ENCODE peak calls at places on chromosomes 16 and 17, in six cellular contexts. U is neuronal stem cell; E is right atrium auricular region; X is heart left ventricle; J is thoracic aorta; Y is effector memory CD4-positive, alpha-beta T cell. V is an unnamed sample.

GRCh38 chr17:44350733-44351226 is 5.7 kb downstream of the GRN start:
- DNase-seq in U (peak), E (no peak), X (peak), J (no peak), Y (peak), V (peak)

GRCh38 chr17:42555122-42555622 is 2.4 kb downstream of the HSD17B1 start:
- DNase-seq in U (no peak), E (no peak), X (no peak), J (no peak), Y (no peak), V (no peak)

GRCh38 chr17:81553018-81553615 is 964 bp upstream of the FAAP100 start:
- DNase-seq in U (peak), E (peak), X (peak), J (peak), Y (peak), V (peak)

GRCh38 chr17:9329251-9329921 is 246.2 kb downstream of the STX8 start:
- DNase-seq in U (no peak), E (no peak), X (peak), J (no peak), Y (no peak), V (no peak)

GRCh38 chr16:84360170-84360569 is 8.2 kb upstream of the ATP2C2 start:
- DNase-seq in U (no peak), E (no peak), X (no peak), J (no peak), Y (no peak), V (no peak)

GRCh38 chr17:35213412-35213925 is 19.3 kb upstream of the SLC35G3 start:
- DNase-seq in U (no peak), E (no peak), X (no peak), J (no peak), Y (no peak), V (no peak)

GRCh38 chr17:4407216-4407615 is 26.5 kb upstream of the SPNS3 start:
- DNase-seq in U (no peak), E (no peak), X (no peak), J (no peak), Y (no peak), V (no peak)

GRCh38 chr17:63185420-63185819 is 219.4 kb downstream of the TANC2 start:
- DNase-seq in U (no peak), E (no peak), X (no peak), J (no peak), Y (no peak), V (no peak)

GRCh38 chr17:18005496-18005895 is 32.8 kb downstream of the DRC3 start:
- DNase-seq in U (no peak), E (no peak), X (no peak), J (no peak), Y (no peak), V (no peak)

GRCh38 chr17:61393550-61393903 is 6.1 kb upstream of the TBX2 start:
- DNase-seq in U (no peak), E (no peak), X (no peak), J (no peak), Y (no peak), V (no peak)

GRCh38 chr16:7330709-7331108 is 1.9 kb upstream of the RBFOX1 start:
- DNase-seq in U (no peak), E (no peak), X (peak), J (no peak), Y (no peak), V (no peak)

GRCh38 chr16:85067431-85067830 is 39.8 kb downstream of the KIAA0513 start:
- DNase-seq in U (no peak), E (no peak), X (no peak), J (no peak), Y (no peak), V (no peak)

GRCh38 chr16:28975158-28975603 is 603 bp downstream of the SPNS1 start:
- DNase-seq in U (no peak), E (no peak), X (no peak), J (no peak), Y (no peak), V (no peak)

GRCh38 chr16:10749680-10750035 is 6.0 kb downstream of the NUBP1 start:
- DNase-seq in U (no peak), E (no peak), X (peak), J (no peak), Y (no peak), V (no peak)

GRCh38 chr17:71180801-71181385 is 939.9 kb upstream of the SOX9 start:
- DNase-seq in U (no peak), E (no peak), X (no peak), J (no peak), Y (no peak), V (no peak)

GRCh38 chr16:70470927-70471341 is 16.5 kb downstream of the FCSK start:
- DNase-seq in U (peak), E (no peak), X (peak), J (no peak), Y (no peak), V (peak)

GRCh38 chr16:46427340-46428107 is 193.7 kb downstream of the SHCBP1 start:
- DNase-seq in U (no peak), E (no peak), X (no peak), J (no peak), Y (no peak), V (no peak)

GRCh38 chr17:29561541-29562517 is 5.0 kb downstream of the ABHD15 start:
- DNase-seq in U (no peak), E (peak), X (no peak), J (no peak), Y (no peak), V (no peak)

GRCh38 chr16:79658301-79659001 is 57.9 kb upstream of the MAF start:
- DNase-seq in U (no peak), E (no peak), X (no peak), J (no peak), Y (no peak), V (no peak)

GRCh38 chr17:4893721-4894560 is 5.4 kb upstream of the C17orf107 start:
- DNase-seq in U (no peak), E (no peak), X (no peak), J (no peak), Y (no peak), V (no peak)

GRCh38 chr16:86222541-86222940 is 287.8 kb upstream of the FOXF1 start:
- DNase-seq in U (no peak), E (no peak), X (no peak), J (no peak), Y (no peak), V (no peak)

GRCh38 chr16:63913278-63913677 is 1208.6 kb downstream of the CDH11 start:
- DNase-seq in U (no peak), E (no peak), X (no peak), J (no peak), Y (no peak), V (no peak)

GRCh38 chr16:85750021-85750826 is 672 bp downstream of the C16orf74 start:
- DNase-seq in U (no peak), E (no peak), X (peak), J (no peak), Y (no peak), V (peak)

GRCh38 chr16:67445913-67446907 is 15.3 kb downstream of the HSD11B2 start:
- DNase-seq in U (no peak), E (no peak), X (peak), J (no peak), Y (no peak), V (no peak)
- H3K27ac ChIP-seq in U (no peak), E (peak), X (peak), J (no peak), Y (no peak), V (no peak)

GRCh38 chr17:75325348-75325747 is 36.1 kb upstream of the SLC25A19 start:
- DNase-seq in U (no peak), E (no peak), X (no peak), J (no peak), Y (no peak), V (no peak)
- H3K27ac ChIP-seq in U (no peak), E (no peak), X (peak), J (no peak), Y (no peak), V (peak)

DNA sequence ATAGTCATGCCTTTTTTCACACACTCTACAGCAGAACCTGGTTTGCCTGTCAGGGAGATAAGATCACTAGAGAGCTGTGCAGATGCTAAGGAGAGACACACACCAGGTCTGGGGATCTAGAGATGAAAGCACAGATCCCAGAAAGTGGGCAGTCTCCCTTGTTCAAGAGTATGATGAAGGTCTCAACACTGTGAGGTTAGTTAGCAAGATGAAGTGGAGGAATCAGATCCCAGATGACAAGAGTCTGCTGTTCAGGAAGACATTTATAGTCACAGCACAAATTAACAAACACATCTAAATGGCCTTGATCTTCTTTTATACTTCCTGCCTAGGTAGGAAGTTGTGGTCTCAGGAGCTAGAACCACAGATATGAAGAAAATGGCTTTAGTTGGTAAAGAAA is 23.4 kb upstream of the SKAP1 start:
- DNase-seq in U (no peak), E (no peak), X (no peak), J (no peak), Y (no peak), V (no peak)
- H3K27ac ChIP-seq in U (no peak), E (no peak), X (no peak), J (no peak), Y (peak), V (no peak)

GRCh38 chr17:46922804-46923635 is at the start of gene GOSR2:
- DNase-seq in U (peak), E (peak), X (peak), J (peak), Y (peak), V (peak)
- H3K27ac ChIP-seq in U (peak), E (peak), X (peak), J (peak), Y (peak), V (peak)